ENCODE peak calls at places on chromosomes 2 and 18, in four cellular contexts. One of them, this sample, is unnamed.

GRCh38 chr18:49778826-49779465 is 34.4 kb downstream of the ACAA2 start:
- DNase-seq in astrocyte of the spinal cord: peak; percentile 27
- DNase-seq in Panc1: no peak
- DNase-seq in A549: no peak
- DNase-seq in this sample: no peak

GRCh38 chr2:206125914-206126313 is 33.3 kb downstream of the NDUFS1 start:
- DNase-seq in astrocyte of the spinal cord: no peak
- DNase-seq in Panc1: no peak
- DNase-seq in A549: no peak
- DNase-seq in this sample: no peak

GRCh38 chr2:160266078-160266551 is 66.0 kb upstream of the ITGB6 start:
- DNase-seq in astrocyte of the spinal cord: no peak
- DNase-seq in Panc1: no peak
- DNase-seq in A549: no peak
- DNase-seq in this sample: no peak

GRCh38 chr2:123839326-123839725 is 185.8 kb upstream of the CNTNAP5 start:
- DNase-seq in astrocyte of the spinal cord: no peak
- DNase-seq in Panc1: no peak
- DNase-seq in A549: no peak
- DNase-seq in this sample: no peak

GRCh38 chr2:236366049-236366387 is 101.8 kb upstream of the ASB18 start:
- DNase-seq in astrocyte of the spinal cord: no peak
- DNase-seq in Panc1: no peak
- DNase-seq in A549: no peak
- DNase-seq in this sample: no peak

GRCh38 chr18:41096504-41096903 is 858.5 kb upstream of the PIK3C3 start:
- DNase-seq in astrocyte of the spinal cord: peak; percentile 59
- DNase-seq in Panc1: no peak
- DNase-seq in A549: no peak
- DNase-seq in this sample: no peak

GRCh38 chr18:24212939-24213338 is 74.1 kb downstream of the CABYR start:
- DNase-seq in astrocyte of the spinal cord: peak; percentile 91
- DNase-seq in Panc1: peak; percentile 86
- DNase-seq in A549: peak; percentile 41
- DNase-seq in this sample: no peak

GRCh38 chr2:118851650-118852049 is 4.2 kb upstream of the EN1 start:
- DNase-seq in astrocyte of the spinal cord: no peak
- DNase-seq in Panc1: no peak
- DNase-seq in A549: no peak
- DNase-seq in this sample: no peak

GRCh38 chr2:129813404-129813803 is 166.1 kb upstream of the RAB6C start:
- DNase-seq in astrocyte of the spinal cord: no peak
- DNase-seq in Panc1: no peak
- DNase-seq in A549: no peak
- DNase-seq in this sample: no peak

GRCh38 chr18:24176727-24177416 is 38.0 kb downstream of the CABYR start:
- DNase-seq in astrocyte of the spinal cord: peak; percentile 48
- DNase-seq in Panc1: no peak
- DNase-seq in A549: peak; percentile 55
- DNase-seq in this sample: peak; percentile 55

GRCh38 chr2:200274116-200275075 is 32.1 kb upstream of the SPATS2L start:
- DNase-seq in astrocyte of the spinal cord: no peak
- DNase-seq in Panc1: no peak
- DNase-seq in A549: no peak
- DNase-seq in this sample: no peak

GRCh38 chr2:188291617-188292445 is at the start of gene GULP1:
- DNase-seq in astrocyte of the spinal cord: peak; percentile 84
- DNase-seq in Panc1: no peak
- DNase-seq in A549: peak; percentile 82
- DNase-seq in this sample: peak; percentile 23

GRCh38 chr2:71455741-71456569 is 2.6 kb downstream of the DYSF start:
- DNase-seq in astrocyte of the spinal cord: peak; percentile 19
- DNase-seq in Panc1: no peak
- DNase-seq in A549: no peak
- DNase-seq in this sample: no peak

GRCh38 chr2:120955427-120955826 is 219.8 kb downstream of the GLI2 start:
- DNase-seq in astrocyte of the spinal cord: peak; percentile 50
- DNase-seq in Panc1: no peak
- DNase-seq in A549: peak; percentile 67
- DNase-seq in this sample: no peak

GRCh38 chr2:1749750-1750149 is 5.4 kb upstream of the PXDN start:
- DNase-seq in astrocyte of the spinal cord: no peak
- DNase-seq in Panc1: no peak
- DNase-seq in A549: no peak
- DNase-seq in this sample: no peak

GRCh38 chr2:196318517-196319377 is 147.4 kb upstream of the STK17B start:
- DNase-seq in astrocyte of the spinal cord: no peak
- DNase-seq in Panc1: no peak
- DNase-seq in A549: no peak
- DNase-seq in this sample: no peak

GRCh38 chr2:37287966-37288365 is 36.7 kb downstream of the PRKD3 start:
- DNase-seq in astrocyte of the spinal cord: no peak
- DNase-seq in Panc1: no peak
- DNase-seq in A549: peak; percentile 40
- DNase-seq in this sample: no peak

GRCh38 chr2:37764739-37765138 is 93.3 kb upstream of the CDC42EP3 start:
- DNase-seq in astrocyte of the spinal cord: no peak
- DNase-seq in Panc1: no peak
- DNase-seq in A549: no peak
- DNase-seq in this sample: no peak

GRCh38 chr2:20207051-20207450 is 17.9 kb downstream of the SDC1 start:
- DNase-seq in astrocyte of the spinal cord: no peak
- DNase-seq in Panc1: no peak
- DNase-seq in A549: no peak
- DNase-seq in this sample: no peak

DNA sequence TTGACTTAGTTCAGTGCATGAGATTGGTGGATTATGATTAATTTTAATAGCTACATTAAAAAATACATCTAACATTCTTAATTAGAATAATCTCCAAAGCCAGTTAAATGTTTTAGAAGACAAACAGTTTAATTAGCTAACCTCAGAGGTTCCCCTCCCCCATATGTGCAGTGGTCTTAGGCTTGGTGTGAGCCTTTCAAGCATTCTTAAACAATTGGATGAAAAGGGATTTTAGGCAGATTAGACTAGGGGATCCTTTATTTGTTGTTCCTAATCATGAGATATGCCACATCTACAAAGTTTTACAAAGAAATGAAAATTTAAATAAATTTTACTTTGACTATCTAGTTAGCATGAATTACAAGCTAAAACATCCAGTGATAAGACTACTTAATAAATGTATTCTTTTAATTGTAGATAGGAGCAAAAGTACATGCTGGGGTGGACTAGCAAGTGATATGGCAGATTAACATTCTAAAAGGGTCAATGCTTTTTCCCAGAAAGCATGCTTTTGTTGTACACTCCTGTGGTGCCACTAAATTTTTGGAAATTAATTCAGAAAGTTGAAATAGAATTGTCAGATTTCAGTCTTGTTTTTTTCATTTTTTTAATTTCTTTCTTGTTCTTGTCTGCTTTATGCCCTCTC is 42.7 kb upstream of the OTX1 start:
- DNase-seq in astrocyte of the spinal cord: no peak
- DNase-seq in Panc1: no peak
- DNase-seq in A549: no peak
- DNase-seq in this sample: no peak
- TF ChIP-seq CTCF in astrocyte of the spinal cord: no peak
- TF ChIP-seq CTCF in Panc1: no peak
- TF ChIP-seq CTCF in A549: no peak
- TF ChIP-seq CTCF in this sample: no peak

GRCh38 chr2:105595536-105595935 is 149.2 kb upstream of the NCK2 start:
- DNase-seq in astrocyte of the spinal cord: no peak
- DNase-seq in Panc1: no peak
- DNase-seq in A549: no peak
- DNase-seq in this sample: no peak
- TF ChIP-seq CTCF in astrocyte of the spinal cord: no peak
- TF ChIP-seq CTCF in Panc1: no peak
- TF ChIP-seq CTCF in A549: no peak
- TF ChIP-seq CTCF in this sample: no peak

GRCh38 chr2:88191722-88192042 is 21.5 kb downstream of the THNSL2 start:
- DNase-seq in astrocyte of the spinal cord: no peak
- DNase-seq in Panc1: no peak
- DNase-seq in A549: no peak
- DNase-seq in this sample: no peak
- TF ChIP-seq CTCF in astrocyte of the spinal cord: no peak
- TF ChIP-seq CTCF in Panc1: peak; percentile 47
- TF ChIP-seq CTCF in A549: no peak
- TF ChIP-seq CTCF in this sample: no peak

DNA sequence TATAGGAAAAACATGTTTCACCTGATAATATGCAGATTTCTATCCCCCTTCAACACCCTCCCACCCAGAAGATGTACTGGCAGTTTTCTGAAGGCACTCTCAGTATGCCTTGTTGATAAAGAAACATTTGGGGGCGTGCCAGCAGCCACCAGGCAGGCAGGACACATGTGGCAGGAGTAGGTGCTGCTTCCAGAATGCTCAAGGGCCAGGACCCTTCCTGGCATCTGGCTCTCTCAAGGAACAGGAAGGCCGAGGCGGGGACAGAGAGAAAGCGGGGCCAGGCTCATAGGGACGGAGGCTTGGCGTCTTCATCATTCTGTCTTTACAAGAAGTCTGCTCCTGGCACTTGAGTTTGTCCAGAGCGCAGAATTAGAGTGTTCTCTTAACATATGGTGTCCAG is 121.6 kb downstream of the FAM210A start:
- DNase-seq in astrocyte of the spinal cord: no peak
- DNase-seq in Panc1: no peak
- DNase-seq in A549: no peak
- DNase-seq in this sample: no peak
- TF ChIP-seq CTCF in astrocyte of the spinal cord: no peak
- TF ChIP-seq CTCF in Panc1: no peak
- TF ChIP-seq CTCF in A549: no peak
- TF ChIP-seq CTCF in this sample: no peak

GRCh38 chr2:68357608-68358337 is 7.3 kb upstream of the PLEK start:
- DNase-seq in astrocyte of the spinal cord: peak; percentile 33
- DNase-seq in Panc1: no peak
- DNase-seq in A549: peak; percentile 67
- DNase-seq in this sample: no peak
- TF ChIP-seq CTCF in astrocyte of the spinal cord: peak; percentile 55
- TF ChIP-seq CTCF in Panc1: peak; percentile 52
- TF ChIP-seq CTCF in A549: peak; percentile 20
- TF ChIP-seq CTCF in this sample: no peak